ENCODE peak calls at places on chromosomes 1 and 21, in six cellular contexts. Y, H, D, A, W and C are unnamed samples.
A peak's percentile ranks its signal among the peaks of the same experiment; 100 is the strongest.

GRCh38 chr1:53688703-53689102 is 50.3 kb downstream of the GLIS1 start:
- DNase-seq in A (no peak), W (no peak), H (no peak), D (no peak), Y (no peak), C (no peak)

GRCh38 chr1:180057883-180058396 is 96.7 kb upstream of the QSOX1 start:
- DNase-seq in H (no peak), W (no peak), Y (no peak), A (no peak), D (peak; percentile 16), C (no peak)

GRCh38 chr1:162230096-162230495 is 146.6 kb downstream of the SPATA46 start:
- DNase-seq in A (no peak), W (peak; percentile 86), Y (no peak), D (peak; percentile 58), H (peak; percentile 38), C (no peak)

GRCh38 chr1:233689017-233689747 is 75.3 kb downstream of the KCNK1 start:
- DNase-seq in D (no peak), H (no peak), A (no peak), Y (no peak), W (no peak), C (no peak)

GRCh38 chr1:159936284-159936904 is 9.0 kb downstream of the IGSF9 start:
- DNase-seq in W (peak; percentile 97), H (peak; percentile 74), Y (peak; percentile 85), A (no peak), D (peak; percentile 67), C (peak; percentile 80)

GRCh38 chr1:196535727-196536126 is 72.5 kb downstream of the KCNT2 start:
- DNase-seq in A (no peak), D (peak; percentile 29), H (no peak), W (peak; percentile 55), Y (no peak), C (no peak)

GRCh38 chr1:198253668-198254067 is 96.9 kb downstream of the NEK7 start:
- DNase-seq in H (no peak), W (no peak), D (peak; percentile 45), Y (no peak), A (no peak), C (peak; percentile 49)

GRCh38 chr1:18486195-18486594 is 5.5 kb downstream of the KLHDC7A start:
- DNase-seq in Y (no peak), W (peak; percentile 86), D (no peak), A (no peak), H (no peak), C (no peak)

GRCh38 chr1:229579101-229579651 is 20.7 kb upstream of the ABCB10 start:
- DNase-seq in A (no peak), H (no peak), W (no peak), D (peak; percentile 60), Y (no peak), C (peak; percentile 55)

GRCh38 chr1:113320972-113321680 is 69.2 kb upstream of the MAGI3 start:
- DNase-seq in A (no peak), Y (no peak), D (no peak), W (no peak), H (no peak), C (no peak)

GRCh38 chr1:43225168-43225567 is 44.6 kb upstream of the TMEM125 start:
- DNase-seq in A (no peak), W (no peak), Y (no peak), D (peak; percentile 33), H (no peak), C (no peak)

GRCh38 chr1:31562707-31563360 is 13.5 kb upstream of the TINAGL1 start:
- DNase-seq in A (no peak), D (no peak), W (peak; percentile 85), H (no peak), Y (no peak), C (no peak)

GRCh38 chr1:227449051-227449450 is 114.3 kb upstream of the ZNF678 start:
- DNase-seq in W (peak; percentile 83), Y (peak; percentile 18), D (peak; percentile 56), A (no peak), H (peak; percentile 56), C (no peak)

GRCh38 chr1:236762410-236762809 is 32.7 kb upstream of the MTR start:
- DNase-seq in W (no peak), H (no peak), A (no peak), Y (no peak), D (no peak), C (no peak)

GRCh38 chr1:204001166-204001901 is 71.6 kb upstream of the SOX13 start:
- DNase-seq in D (no peak), H (no peak), W (no peak), Y (no peak), A (no peak), C (no peak)

GRCh38 chr1:163303561-163303960 is 18.2 kb upstream of the NUF2 start:
- DNase-seq in H (no peak), A (no peak), W (no peak), Y (no peak), D (no peak), C (no peak)

GRCh38 chr1:15107052-15107687 is 46.4 kb upstream of the TMEM51 start:
- DNase-seq in W (no peak), D (no peak), Y (no peak), H (no peak), A (no peak), C (no peak)

GRCh38 chr1:41385398-41386189 is 24.4 kb downstream of the FOXO6 start:
- DNase-seq in H (peak; percentile 10), W (no peak), A (no peak), D (no peak), Y (no peak), C (no peak)

GRCh38 chr1:232943679-232944252 is 6.6 kb upstream of the NTPCR start:
- DNase-seq in W (no peak), Y (no peak), H (no peak), D (peak; percentile 84), A (no peak), C (no peak)

GRCh38 chr21:43938751-43939442 is 73.2 kb upstream of the TRAPPC10 start:
- DNase-seq in W (peak; percentile 95), D (peak; percentile 75), A (peak; percentile 13), Y (peak; percentile 88), H (peak; percentile 81), C (peak; percentile 90)

GRCh38 chr1:183129921-183130675 is 56.0 kb upstream of the LAMC2 start:
- DNase-seq in Y (no peak), A (no peak), W (no peak), D (no peak), H (peak; percentile 22), C (no peak)

GRCh38 chr1:2443285-2444137 is 31.1 kb upstream of the PEX10 start:
- DNase-seq in A (no peak), Y (no peak), D (peak; percentile 12), W (peak; percentile 81), H (no peak), C (no peak)

GRCh38 chr1:200670215-200671118 is 760 bp upstream of the DDX59 start:
- DNase-seq in A (no peak), H (peak; percentile 45), Y (no peak), D (peak; percentile 82), W (no peak), C (peak; percentile 61)

GRCh38 chr1:36123357-36123756 is 1.7 kb downstream of the COL8A2 start:
- DNase-seq in D (no peak), W (no peak), Y (no peak), A (no peak), H (no peak), C (peak; percentile 32)

GRCh38 chr21:38492002-38492401 is 6.3 kb downstream of the ERG start:
- DNase-seq in Y (no peak), A (no peak), W (no peak), D (no peak), H (no peak), C (no peak)

GRCh38 chr1:204451352-204452124 is 39.9 kb upstream of the PPP1R15B start:
- DNase-seq in A (no peak), H (no peak), D (no peak), Y (no peak), W (no peak), C (no peak)

DNA sequence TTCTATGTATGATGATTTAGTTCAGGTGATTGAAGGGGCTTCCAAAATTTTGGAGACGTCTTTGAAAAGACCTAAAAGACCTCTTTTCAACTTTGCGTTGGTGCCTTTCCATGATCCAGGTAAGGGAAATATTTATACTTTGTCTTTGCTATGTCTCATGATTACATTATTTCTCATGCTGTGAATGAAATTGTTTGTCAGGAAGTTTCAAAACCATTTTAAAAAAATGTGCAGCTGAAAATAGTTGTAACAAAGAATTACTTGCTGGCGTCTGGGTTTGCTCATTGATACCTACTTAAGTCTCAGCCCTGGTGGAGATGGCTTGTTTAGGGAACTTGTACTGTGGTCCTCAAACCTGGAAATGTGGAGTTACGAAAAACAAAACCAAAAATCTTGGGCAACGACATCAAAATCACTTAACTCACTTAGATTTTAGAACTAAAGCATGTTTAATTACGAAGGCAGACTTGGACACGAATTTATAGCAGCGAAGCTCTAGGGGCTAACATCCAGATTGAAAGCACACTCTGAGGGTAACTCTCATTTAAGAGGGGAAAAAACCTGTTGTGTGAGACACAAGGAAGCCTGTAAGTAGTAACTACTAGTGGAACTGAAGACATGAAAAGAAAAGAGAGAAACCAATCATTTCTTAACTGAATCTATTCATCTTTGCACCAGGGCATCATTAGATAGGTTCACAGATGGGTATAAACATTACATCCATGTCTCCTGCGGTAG is 907 bp downstream of the HMCN1 start:
- DNase-seq in W (no peak), D (peak; percentile 41), Y (no peak), H (no peak), A (no peak), C (no peak)
- H3K27ac ChIP-seq in W (no peak overlapping the region), D (peak overlapping the region; percentile 76), Y (no peak overlapping the region), H (no peak overlapping the region), A (peak overlapping the region; percentile 91), C (no peak overlapping the region)

DNA sequence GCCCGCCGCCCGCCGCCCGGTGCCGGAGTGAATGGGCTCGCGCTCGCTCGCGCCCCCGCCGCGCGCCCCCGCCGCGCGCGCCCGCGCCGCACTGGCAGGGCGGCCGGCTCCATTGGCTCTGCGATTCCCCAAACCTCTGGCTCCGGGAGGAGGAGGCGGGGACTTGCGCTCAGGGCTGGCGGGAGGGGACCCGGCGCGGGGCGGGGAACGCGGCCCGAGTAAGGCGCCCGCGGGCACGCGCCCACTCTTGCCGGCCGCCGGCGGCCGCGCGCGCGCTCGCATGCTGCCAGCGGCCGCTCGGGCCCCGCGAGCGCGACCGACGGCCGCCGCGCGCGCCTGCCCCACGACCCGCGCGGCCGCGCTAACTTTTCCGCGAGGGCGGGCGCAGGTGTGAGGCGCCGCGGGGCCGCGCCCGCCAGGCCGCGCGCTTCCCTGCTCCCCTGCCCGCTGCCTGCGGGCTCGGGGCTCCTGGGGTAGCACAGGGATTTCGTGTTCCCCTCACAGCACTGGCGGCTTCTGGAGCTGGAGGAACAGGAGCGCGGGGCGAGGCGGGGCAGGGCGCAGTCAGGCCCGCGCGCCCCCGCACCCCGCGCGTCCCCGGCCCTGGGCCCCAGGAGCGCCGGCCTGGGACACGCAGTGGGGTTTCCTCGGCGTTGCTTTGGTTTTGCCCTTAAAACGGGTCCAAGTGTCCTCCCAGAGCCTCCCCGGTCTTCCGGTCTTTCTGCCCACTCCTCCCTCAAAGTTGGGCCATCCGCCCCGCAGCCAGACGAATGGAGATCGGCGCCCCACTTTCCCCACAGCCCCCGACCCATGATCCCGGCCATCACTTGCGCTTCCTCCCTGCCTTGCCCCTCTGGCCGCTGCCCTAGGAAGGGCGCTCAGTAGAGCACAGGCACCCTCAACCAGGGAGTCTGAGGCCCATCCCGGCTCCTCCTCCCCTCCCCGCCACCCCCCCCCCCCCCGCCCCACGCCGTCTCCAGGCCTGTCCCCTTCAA is 101.5 kb downstream of the CASZ1 start:
- DNase-seq in H (peak; percentile 91), Y (peak; percentile 95), W (peak; percentile 93), D (peak; percentile 78), A (no peak), C (peak; percentile 88)
- H3K4me3 ChIP-seq in H (no peak overlapping the region), Y (peak overlapping the region; percentile 29), W (peak overlapping the region; percentile 49), D (peak overlapping the region; percentile 40), A (peak overlapping the region; percentile 77), C (peak overlapping the region; percentile 70)

GRCh38 chr1:247104965-247105364 is 809 bp upstream of the ZNF669 start:
- DNase-seq in W (no peak), H (no peak), D (no peak), Y (no peak), A (no peak), C (no peak)
- H3K27ac ChIP-seq in W (no peak overlapping the region), H (peak overlapping the region; percentile 19), D (no peak overlapping the region), Y (no peak overlapping the region), A (no peak overlapping the region), C (no peak overlapping the region)

GRCh38 chr1:153612755-153613331 is at the start of gene S100A16:
- DNase-seq in A (no peak), Y (peak; percentile 93), D (peak; percentile 75), H (peak; percentile 79), W (peak; percentile 92), C (peak; percentile 63)
- H3K4me3 ChIP-seq in A (peak within 1 kb of the TSS; percentile 76), Y (peak within 1 kb of the TSS; percentile 81), D (peak within 1 kb of the TSS; percentile 50), H (peak within 1 kb of the TSS; percentile 28), W (peak within 1 kb of the TSS; percentile 97), C (peak within 1 kb of the TSS; percentile 33)